ENCODE peak calls at places on chromosomes 4 and X, in five cellular contexts. H, X, I, W and S are unnamed samples.

GRCh38 chr4:92305148-92305877 is 1.5 kb downstream of the GRID2 start:
- DNase-seq in H (peak; percentile 85), X (no peak), I (peak; percentile 29), W (peak; percentile 86), S (peak; percentile 7)

GRCh38 chrX:43633757-43634156 is 22.3 kb upstream of the MAOA start:
- DNase-seq in H (no peak), X (no peak), I (peak; percentile 76), W (no peak), S (peak; percentile 93)

GRCh38 chrX:57138674-57139073 is 1.5 kb upstream of the SPIN2A start:
- DNase-seq in H (no peak), X (no peak), I (no peak), W (no peak), S (no peak)

GRCh38 chrX:20116087-20116574 is 576 bp downstream of the MAP7D2 start:
- DNase-seq in H (peak; percentile 27), X (no peak), I (no peak), W (no peak), S (no peak)

GRCh38 chrX:111875881-111876280 is at the start of gene TRPC5OS:
- DNase-seq in H (no peak), X (no peak), I (no peak), W (no peak), S (no peak)

GRCh38 chr4:2787230-2788100 is 5.4 kb upstream of the SH3BP2 start:
- DNase-seq in H (no peak), X (no peak), I (no peak), W (no peak), S (no peak)

GRCh38 chrX:13001961-13002671 is 27.2 kb downstream of the TMSB4X start:
- DNase-seq in H (no peak), X (no peak), I (peak; percentile 89), W (no peak), S (peak; percentile 86)

GRCh38 chr4:7398104-7398423 is 36.7 kb downstream of the PSAPL1 start:
- DNase-seq in H (no peak), X (peak; percentile 44), I (peak; percentile 83), W (no peak), S (peak; percentile 66)

GRCh38 chrX:23079347-23079746 is 79.6 kb downstream of the DDX53 start:
- DNase-seq in H (no peak), X (no peak), I (no peak), W (no peak), S (no peak)

GRCh38 chrX:131083510-131084142 is 25.5 kb downstream of the ARHGAP36 start:
- DNase-seq in H (peak; percentile 30), X (no peak), I (no peak), W (no peak), S (no peak)

GRCh38 chr4:95124906-95125504 is 367.2 kb downstream of the BMPR1B start:
- DNase-seq in H (peak; percentile 30), X (peak; percentile 30), I (peak; percentile 52), W (peak; percentile 34), S (peak; percentile 63)

GRCh38 chr4:130359537-130359936 is 1263.6 kb downstream of the C4orf33 start:
- DNase-seq in H (no peak), X (no peak), I (no peak), W (no peak), S (peak; percentile 13)

GRCh38 chrX:131734621-131735020 is 190.7 kb downstream of the OR13H1 start:
- DNase-seq in H (no peak), X (no peak), I (peak; percentile 36), W (no peak), S (no peak)

GRCh38 chr4:182192511-182193181 is 50.6 kb upstream of the TENM3 start:
- DNase-seq in H (no peak), X (no peak), I (peak; percentile 84), W (no peak), S (peak; percentile 30)

GRCh38 chrX:34909151-34909550 is 33.4 kb upstream of the FAM47B start:
- DNase-seq in H (no peak), X (no peak), I (no peak), W (no peak), S (no peak)

GRCh38 chrX:153590961-153591956 is 7.7 kb downstream of the CCNQ start:
- DNase-seq in H (no peak), X (no peak), I (no peak), W (no peak), S (no peak)

GRCh38 chrX:132955710-132956109 is 2.7 kb downstream of the HS6ST2 start:
- DNase-seq in H (no peak), X (no peak), I (no peak), W (no peak), S (no peak)

GRCh38 chrX:120794525-120794975 is 81.1 kb downstream of the CT47B1 start:
- DNase-seq in H (no peak), X (no peak), I (peak; percentile 37), W (no peak), S (peak; percentile 72)

GRCh38 chrX:154420402-154420756 is 8.1 kb upstream of the ATP6AP1 start:
- DNase-seq in H (no peak), X (no peak), I (no peak), W (no peak), S (no peak)

GRCh38 chr4:242121-242848 is 63.0 kb downstream of the ZNF732 start:
- DNase-seq in H (peak; percentile 6), X (no peak), I (peak; percentile 70), W (peak; percentile 11), S (peak; percentile 37)

GRCh38 chr4:186957952-186958555 is 234.4 kb upstream of the FAT1 start:
- DNase-seq in H (no peak), X (peak; percentile 32), I (peak; percentile 64), W (no peak), S (no peak)

GRCh38 chr4:86279247-86279960 is 80.4 kb downstream of the MAPK10 start:
- DNase-seq in H (no peak), X (no peak), I (no peak), W (no peak), S (no peak)

GRCh38 chrX:153875391-153876111 is 10.4 kb downstream of the L1CAM start:
- DNase-seq in H (peak; percentile 90), X (no peak), I (no peak), W (peak; percentile 67), S (no peak)

GRCh38 chr4:64756016-64756415 is 346.8 kb upstream of the TECRL start:
- DNase-seq in H (no peak), X (no peak), I (peak; percentile 74), W (no peak), S (peak; percentile 40)

GRCh38 chrX:39759526-39760224 is 338.1 kb downstream of the BCOR start:
- DNase-seq in H (peak; percentile 42), X (no peak), I (no peak), W (peak; percentile 7), S (no peak)

GRCh38 chrX:31658360-31658759 is 586.5 kb upstream of the FTHL17 start:
- DNase-seq in H (no peak), X (no peak), I (no peak), W (no peak), S (peak; percentile 29)

GRCh38 chr4:37561196-37561802 is 124.9 kb downstream of the RELL1 start:
- DNase-seq in H (no peak), X (no peak), I (peak; percentile 16), W (no peak), S (peak; percentile 77)

GRCh38 chr4:14787894-14788293 is 214.4 kb upstream of the CPEB2 start:
- DNase-seq in H (no peak), X (no peak), I (peak; percentile 40), W (no peak), S (peak; percentile 44)

GRCh38 chr4:111475001-111475400 is 670.3 kb upstream of the FAM241A start:
- DNase-seq in H (peak; percentile 51), X (no peak), I (peak; percentile 6), W (peak; percentile 61), S (peak; percentile 18)

GRCh38 chrX:69032601-69033000 is 132.7 kb downstream of the PJA1 start:
- DNase-seq in H (no peak), X (no peak), I (peak; percentile 84), W (no peak), S (peak; percentile 88)

GRCh38 chrX:69028761-69029120 is 136.5 kb downstream of the PJA1 start:
- DNase-seq in H (no peak), X (no peak), I (peak; percentile 33), W (no peak), S (peak; percentile 58)

GRCh38 chrX:69031971-69032391 is 133.3 kb downstream of the PJA1 start:
- DNase-seq in H (no peak), X (no peak), I (peak; percentile 62), W (no peak), S (peak; percentile 88)

GRCh38 chrX:69029696-69030245 is 135.5 kb downstream of the PJA1 start:
- DNase-seq in H (no peak), X (no peak), I (no peak), W (no peak), S (no peak)

GRCh38 chrX:69031181-69031580 is 134.1 kb downstream of the PJA1 start:
- DNase-seq in H (peak; percentile 38), X (no peak), I (no peak), W (no peak), S (no peak)
- TF ChIP-seq CTCF in H (no peak), X (no peak), I (peak; percentile 43), W (no peak), S (peak; percentile 14)

GRCh38 chr4:65861993-65862392 is 191.7 kb upstream of the EPHA5 start:
- DNase-seq in H (no peak), X (no peak), I (no peak), W (no peak), S (peak; percentile 20)

GRCh38 chr4:65868096-65868824 is 198.0 kb upstream of the EPHA5 start:
- DNase-seq in H (no peak), X (no peak), I (peak; percentile 1), W (no peak), S (no peak)

GRCh38 chr4:65865489-65865888 is 195.2 kb upstream of the EPHA5 start:
- DNase-seq in H (no peak), X (no peak), I (peak; percentile 20), W (peak; percentile 13), S (peak; percentile 24)
- TF ChIP-seq CTCF in H (peak; percentile 45), X (no peak), I (peak; percentile 59), W (peak; percentile 39), S (peak; percentile 24)

GRCh38 chr4:6333301-6334202 is 63.9 kb downstream of the WFS1 start:
- DNase-seq in H (no peak), X (no peak), I (no peak), W (no peak), S (no peak)
- TF ChIP-seq CTCF in H (peak; percentile 33), X (peak; percentile 72), I (peak; percentile 57), W (peak; percentile 84), S (peak; percentile 51)

DNA sequence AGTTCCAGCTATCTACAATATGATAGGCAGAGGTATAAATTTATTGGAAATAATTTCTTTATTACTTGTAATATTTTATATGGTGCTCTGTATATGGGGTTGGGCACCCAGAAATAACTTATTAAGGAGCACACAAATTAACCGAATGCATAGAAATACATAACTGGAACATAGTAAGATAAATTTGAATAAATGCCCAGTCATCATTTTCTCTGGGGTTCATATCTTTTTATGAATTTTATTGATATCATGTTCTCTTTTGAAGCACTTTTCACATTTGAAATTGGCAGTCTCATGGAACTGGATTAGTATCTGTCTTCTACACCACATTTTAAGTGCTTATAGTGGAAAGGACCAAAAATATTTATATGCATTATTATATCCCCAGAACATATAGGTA is 122.0 kb downstream of the PCDH7 start:
- DNase-seq in H (no peak), X (no peak), I (no peak), W (no peak), S (no peak)
- TF ChIP-seq CTCF in H (no peak), X (no peak), I (no peak), W (no peak), S (no peak)